ENCODE peak calls at places on chromosomes 13 and 19, in six cellular contexts. Q is psoas muscle, Z is fibroblast of pulmonary artery, O is choroid plexus epithelial cell, I is A673, E is neural progenitor cell. L is an unnamed sample.

GRCh38 chr19:12126707-12127106 is 13.4 kb downstream of the ZNF20 start:
- DNase-seq in Q (no peak), Z (peak; percentile 30), O (peak; percentile 26), I (peak; percentile 17), E (peak; percentile 5), L (no peak)

GRCh38 chr19:9885077-9885552 is 50.0 kb downstream of the PIN1 start:
- DNase-seq in Q (peak; percentile 73), Z (peak; percentile 53), O (peak; percentile 38), I (peak; percentile 43), E (no peak), L (no peak)

GRCh38 chr19:33840382-33840781 is 43.7 kb downstream of the KCTD15 start:
- DNase-seq in Q (no peak), Z (no peak), O (no peak), I (no peak), E (no peak), L (no peak)

GRCh38 chr13:40116008-40116407 is 460.5 kb downstream of the COG6 start:
- DNase-seq in Q (no peak), Z (peak; percentile 99), O (peak; percentile 97), I (no peak), E (no peak), L (peak; percentile 83)

GRCh38 chr19:41350735-41351338 is 2.9 kb downstream of the TGFB1 start:
- DNase-seq in Q (no peak), Z (no peak), O (peak; percentile 32), I (no peak), E (no peak), L (no peak)

GRCh38 chr19:44988896-44989563 is 12.2 kb upstream of the RELB start:
- DNase-seq in Q (peak; percentile 79), Z (peak; percentile 75), O (peak; percentile 78), I (peak; percentile 81), E (peak; percentile 79), L (peak; percentile 48)

GRCh38 chr13:74136089-74136658 is 2.0 kb upstream of the KLF12 start:
- DNase-seq in Q (peak; percentile 52), Z (peak; percentile 61), O (peak; percentile 83), I (peak; percentile 11), E (no peak), L (peak; percentile 76)

GRCh38 chr19:55173717-55174409 is 6.2 kb downstream of the SYT5 start:
- DNase-seq in Q (no peak), Z (peak; percentile 78), O (peak; percentile 59), I (peak; percentile 88), E (peak; percentile 89), L (peak; percentile 57)

GRCh38 chr19:7931221-7932061 is 5.5 kb upstream of the CTXN1 start:
- DNase-seq in Q (no peak), Z (no peak), O (no peak), I (no peak), E (no peak), L (no peak)

GRCh38 chr13:114249062-114249461 is 14.4 kb downstream of the CDC16 start:
- DNase-seq in Q (no peak), Z (no peak), O (no peak), I (no peak), E (no peak), L (no peak)
- TF ChIP-seq CTCF in Q (no peak), Z (no peak), O (no peak), I (no peak), E (no peak), L (no peak)

GRCh38 chr13:24159921-24160324 is 597 bp upstream of the SPATA13 start:
- DNase-seq in Q (no peak), Z (no peak), O (no peak), I (no peak), E (peak; percentile 41), L (no peak)
- H3K4me3 ChIP-seq in Q (peak overlapping the region; percentile 81), Z (peak overlapping the region; percentile 81), O (peak overlapping the region; percentile 76), I (peak overlapping the region; percentile 80), E (peak overlapping the region; percentile 68), L (peak overlapping the region; percentile 84)

DNA sequence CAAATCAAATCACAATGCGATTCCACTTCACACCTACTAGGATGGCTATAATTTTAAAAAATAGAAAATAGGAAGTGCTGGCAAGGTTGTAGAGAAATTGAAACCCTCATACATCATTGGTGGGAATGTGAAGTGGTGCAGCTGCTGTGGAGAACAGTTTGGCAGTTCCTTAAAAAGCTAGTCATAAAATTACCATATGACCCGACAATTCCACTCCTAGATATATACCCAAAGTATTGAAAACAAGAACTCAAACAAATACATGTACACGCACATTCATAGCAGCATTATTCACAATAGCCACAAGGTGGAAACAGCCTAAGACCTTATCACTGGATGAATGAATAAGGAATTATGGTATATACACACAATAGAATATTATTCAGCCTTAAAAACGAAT is 12.0 kb downstream of the HMGB1 start:
- DNase-seq in Q (no peak), Z (peak; percentile 40), O (peak; percentile 58), I (peak; percentile 52), E (no peak), L (no peak)
- TF ChIP-seq CTCF in Q (peak; percentile 10), Z (peak; percentile 21), O (peak; percentile 44), I (peak; percentile 38), E (no peak), L (peak; percentile 34)

DNA sequence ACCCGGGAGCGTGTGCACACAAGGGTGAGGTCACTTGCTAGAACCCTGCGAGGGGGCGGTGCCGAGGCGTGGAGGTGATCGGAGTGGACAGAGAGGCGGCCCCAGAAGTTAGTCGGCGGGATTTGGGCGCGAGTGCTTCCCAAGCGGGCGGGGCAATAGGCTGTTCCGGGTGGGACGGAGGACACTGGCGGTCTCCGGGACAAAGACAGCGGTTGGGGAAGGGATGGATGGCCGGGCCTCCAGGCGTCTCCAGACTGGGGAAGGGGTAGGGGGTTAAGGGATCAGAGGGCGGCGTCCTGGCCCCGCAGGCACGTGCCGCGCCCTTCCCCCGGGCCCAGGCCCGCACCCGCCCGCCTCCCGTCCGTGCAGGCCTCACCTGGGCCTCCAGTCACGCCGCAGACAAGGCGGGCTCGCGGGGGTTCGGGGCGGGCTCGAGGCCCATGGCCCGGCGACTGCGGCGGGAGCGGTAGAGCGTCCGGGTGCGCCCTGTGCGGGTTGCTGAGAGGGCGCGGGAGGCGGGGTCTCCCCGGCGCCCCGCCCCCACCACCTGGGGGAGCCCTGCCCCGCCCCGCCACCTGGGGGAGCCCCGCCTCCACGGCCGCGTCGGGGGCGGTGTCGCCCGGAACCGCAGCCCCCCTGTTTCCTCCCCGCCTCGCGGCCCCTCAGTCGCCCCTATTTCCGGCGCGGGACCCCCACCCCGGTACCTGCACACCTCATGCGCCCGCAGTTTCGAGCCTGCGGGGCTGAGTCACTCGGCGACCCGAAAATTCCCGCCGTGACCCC is at the start of gene LPAR2:
- DNase-seq in Q (peak; percentile 56), Z (no peak), O (no peak), I (peak; percentile 55), E (peak; percentile 86), L (no peak)
- H3K4me3 ChIP-seq in Q (peak within 1 kb of the TSS; percentile 59), Z (peak within 1 kb of the TSS; percentile 40), O (peak within 1 kb of the TSS; percentile 53), I (peak within 1 kb of the TSS; percentile 80), E (peak within 1 kb of the TSS; percentile 79), L (peak within 1 kb of the TSS; percentile 36)

L was measured in astrocyte of the spinal cord.